ENCODE peak calls at places on chromosomes 16 and 17, in four cellular contexts. P is IMR-90, E is endothelial cell of umbilical vein, V is K562. U is an unnamed sample. For H3K9me1 and H3K4me1, the result is how much of the 10 kb centered on the place peaks cover.

GRCh38 chr17:8935194-8935593 is 30.3 kb downstream of the PIK3R5 start:
- DNase-seq in V (no peak), E (no peak), P (no peak), U (no peak)

GRCh38 chr17:16241906-16242399 is 24.9 kb downstream of the PIGL start:
- DNase-seq in E (no peak), P (no peak), V (no peak), U (no peak)

GRCh38 chr17:45791935-45792334 is 7.8 kb downstream of the CRHR1 start:
- DNase-seq in V (no peak), P (no peak), E (no peak), U (no peak)

GRCh38 chr16:81035975-81036750 is 521 bp downstream of the ATMIN start:
- DNase-seq in V (peak), P (peak), E (peak), U (no peak)

GRCh38 chr16:58515871-58516767 is 802 bp downstream of the SETD6 start:
- DNase-seq in E (no peak), V (peak), P (no peak), U (no peak)

GRCh38 chr17:7132511-7133094 is 18.0 kb upstream of the ASGR2 start:
- DNase-seq in E (peak), V (no peak), P (no peak), U (no peak)

GRCh38 chr17:66491213-66491612 is 188.8 kb downstream of the PRKCA start:
- DNase-seq in E (no peak), V (no peak), P (no peak), U (no peak)

GRCh38 chr16:88023366-88023765 is 72.1 kb downstream of the BANP start:
- DNase-seq in V (no peak), E (no peak), P (no peak), U (no peak)

GRCh38 chr16:81532491-81533174 is 88.0 kb downstream of the CMIP start:
- DNase-seq in V (no peak), P (no peak), E (no peak), U (no peak)

GRCh38 chr16:27748868-27749546 is 199.1 kb downstream of the KATNIP start:
- DNase-seq in P (peak), V (peak), E (peak), U (peak)

GRCh38 chr16:82425661-82426060 is 201.1 kb upstream of the CDH13 start:
- DNase-seq in E (no peak), V (no peak), P (no peak), U (no peak)

GRCh38 chr17:83199500-83200201 is 120.2 kb downstream of the METRNL start:
- DNase-seq in V (no peak), P (peak), E (no peak), U (no peak)

GRCh38 chr16:2035431-2036199 is 8.9 kb downstream of the NHERF2 start:
- DNase-seq in E (peak), V (no peak), P (peak), U (no peak)

GRCh38 chr17:35906559-35907265 is 23.9 kb downstream of the RDM1 start:
- DNase-seq in E (no peak), P (no peak), V (no peak), U (no peak)

GRCh38 chr16:12461971-12462370 is 341.7 kb downstream of the CPPED1 start:
- DNase-seq in P (no peak), V (no peak), E (no peak), U (no peak)

GRCh38 chr16:27960619-27961295 is 102.8 kb downstream of the GSG1L start:
- DNase-seq in E (no peak), V (no peak), P (no peak), U (no peak)

GRCh38 chr17:48655913-48656312 is 29.8 kb upstream of the HOXB9 start:
- DNase-seq in P (no peak), V (no peak), E (no peak), U (no peak)

GRCh38 chr16:56691885-56692284 is 9.6 kb downstream of the MT1X start:
- DNase-seq in V (no peak), P (peak), E (no peak), U (peak)

GRCh38 chr17:50605434-50605833 is 29.2 kb upstream of the ABCC3 start:
- DNase-seq in E (no peak), P (no peak), V (no peak), U (no peak)

GRCh38 chr17:80005360-80006338 is 30.0 kb downstream of the TBC1D16 start:
- DNase-seq in P (peak), V (peak), E (peak), U (no peak)

GRCh38 chr16:48435319-48435682 is 50.1 kb upstream of the SIAH1 start:
- DNase-seq in E (no peak), V (no peak), P (no peak), U (no peak)

GRCh38 chr16:89370081-89370511 is 120.3 kb downstream of the ANKRD11 start:
- DNase-seq in P (peak), V (no peak), E (no peak), U (no peak)

GRCh38 chr16:59573528-59574271 is 839.6 kb upstream of the GOT2 start:
- DNase-seq in V (no peak), P (peak), E (no peak), U (no peak)

GRCh38 chr17:42531455-42532354 is 4.3 kb upstream of the NAGLU start:
- DNase-seq in E (peak), P (peak), V (peak), U (no peak)

GRCh38 chr17:17275991-17276390 is 5.1 kb downstream of the COPS3 start:
- DNase-seq in P (no peak), V (no peak), E (no peak), U (no peak)
- H3K9me1 ChIP-seq in P (under half), V (under half), E (under half), U (under half)

DNA sequence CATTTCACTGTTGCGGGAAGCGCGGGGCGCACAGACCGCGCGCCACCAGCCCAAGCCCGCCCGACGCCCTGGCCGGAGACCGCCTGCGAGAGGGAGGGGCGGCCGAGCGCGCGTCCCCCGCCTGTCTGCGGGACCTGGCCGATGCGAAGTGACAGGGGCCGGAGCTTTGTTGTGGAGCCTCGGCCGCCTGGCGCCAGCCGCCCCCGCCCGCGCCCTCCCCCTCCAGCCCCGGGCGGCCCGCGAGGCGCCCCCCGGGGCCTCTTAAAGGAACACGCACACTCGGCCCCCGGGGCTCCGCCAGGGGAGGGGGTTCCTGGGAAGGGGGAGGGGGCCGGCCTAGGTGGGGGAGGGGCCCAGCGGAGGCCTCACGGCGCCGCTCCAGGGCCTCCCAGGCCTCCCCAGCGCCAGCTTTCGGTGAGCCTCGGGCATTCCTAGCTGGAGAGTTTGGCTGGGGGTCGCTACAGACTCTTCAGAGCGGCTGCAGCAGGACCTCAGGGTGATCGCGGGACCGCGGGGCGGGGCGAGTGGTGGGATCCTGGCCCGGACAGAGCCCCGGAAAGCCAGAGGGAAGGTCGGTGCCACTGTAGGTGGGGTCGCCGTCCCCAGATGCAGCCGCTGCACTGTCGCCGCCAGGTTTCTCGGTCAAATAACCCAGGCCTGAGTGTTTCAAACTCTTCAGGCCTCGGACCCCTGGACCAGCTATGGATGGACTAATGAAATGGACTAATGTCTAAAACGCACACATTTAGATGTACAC is 2.4 kb upstream of the TBX2 start:
- DNase-seq in E (no peak), V (no peak), P (peak), U (no peak)
- H3K4me1 ChIP-seq in E (under half), V (under half), P (under half), U (under half)

GRCh38 chr17:47224971-47225370 is 15.8 kb downstream of the MYL4 start:
- DNase-seq in V (no peak), E (no peak), P (no peak), U (no peak)
- H3K9ac ChIP-seq in V (no peak), E (peak), P (peak), U (no peak)

DNA sequence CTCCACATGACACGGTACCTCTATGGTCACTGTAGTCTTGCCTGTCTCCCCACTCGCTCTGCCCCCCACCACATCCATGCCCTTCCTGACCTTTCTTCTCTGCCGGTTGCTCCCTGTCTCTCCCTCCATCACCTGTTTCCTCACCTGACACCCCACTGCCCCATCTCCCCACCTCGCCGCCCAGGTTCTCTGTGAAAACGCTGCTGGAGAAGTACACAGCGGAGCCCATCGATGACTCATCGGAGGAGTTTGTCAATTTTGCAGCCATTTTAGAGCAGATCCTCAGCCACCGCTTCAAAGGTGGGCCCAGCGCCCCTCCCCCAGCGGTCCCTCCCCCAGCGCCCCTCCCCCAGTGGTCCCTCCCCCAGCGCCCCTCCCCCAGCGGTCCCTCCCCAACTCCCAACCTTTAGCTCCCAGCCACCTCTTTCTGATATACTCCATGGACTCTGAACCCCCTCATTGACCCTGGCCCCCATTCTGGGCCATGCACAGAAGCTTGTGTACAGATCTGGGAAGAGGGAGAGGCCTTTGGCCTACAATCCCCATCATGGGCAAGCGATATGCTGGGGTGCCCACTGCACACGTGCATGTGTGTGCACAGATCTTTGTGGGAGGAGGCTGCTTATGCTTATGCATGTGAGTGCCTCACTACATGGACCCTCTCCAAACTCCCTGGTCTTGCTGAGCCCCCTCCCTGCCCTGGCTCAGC is 4.1 kb downstream of the RUNDC3A start:
- DNase-seq in V (no peak), P (no peak), E (no peak), U (no peak)
- H3K9me1 ChIP-seq in V (under half), P (under half), E (under half), U (under half)

DNA sequence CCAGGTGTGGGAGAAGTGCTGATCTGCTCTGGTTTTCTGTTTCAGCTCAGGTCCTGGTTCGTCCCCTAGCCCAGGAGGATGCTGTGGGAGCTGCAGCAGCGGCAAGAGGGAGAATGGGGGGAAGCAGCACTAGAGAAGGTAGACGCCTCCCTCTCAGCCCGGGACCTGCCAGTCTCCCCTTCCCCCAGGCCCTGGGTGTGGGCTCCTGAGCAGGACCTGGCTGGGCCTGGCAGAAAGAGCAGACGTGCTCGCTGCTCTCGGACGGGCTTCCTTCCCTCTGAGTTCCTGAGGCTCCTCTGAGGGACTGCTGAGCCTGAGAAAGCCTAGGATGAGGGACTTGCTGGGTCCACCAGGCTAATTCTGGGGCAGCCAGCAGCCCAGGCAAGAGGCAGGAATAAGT is 3.1 kb downstream of the PRCD start:
- DNase-seq in E (no peak), V (no peak), P (no peak), U (no peak)
- H3K4me1 ChIP-seq in E (under half), V (under half), P (under half), U (under half)

GRCh38 chr16:15822957-15823356 is 33.9 kb downstream of the MYH11 start:
- DNase-seq in V (no peak), E (no peak), P (no peak), U (no peak)
- H3K9ac ChIP-seq in V (no peak), E (no peak), P (no peak), U (no peak)

U was measured in keratinocyte.